ENCODE peak calls at places on chromosome 4, in four cellular contexts. C is astrocyte of the spinal cord, X is EL, L is kidney. S is an unnamed sample.

GRCh38 chr4:183413562-183414200 is 30.8 kb upstream of the CDKN2AIP start:
- DNase-seq in X (no peak), C (no peak), L (no peak), S (no peak)

GRCh38 chr4:185003596-185004351 is 14.5 kb upstream of the HELT start:
- DNase-seq in L (no peak), X (no peak), C (no peak), S (no peak)

GRCh38 chr4:121823505-121824170 is at the start of gene CCNA2:
- DNase-seq in X (peak; percentile 97), C (peak; percentile 98), L (peak; percentile 98), S (peak; percentile 96)

GRCh38 chr4:151940926-151941617 is 180.3 kb upstream of the GATB start:
- DNase-seq in C (no peak), L (no peak), X (no peak), S (no peak)

GRCh38 chr4:74320559-74321118 is 12.4 kb downstream of the EPGN start:
- DNase-seq in X (peak; percentile 70), C (peak; percentile 75), L (no peak), S (peak; percentile 77)

GRCh38 chr4:169207436-169208089 is 63.2 kb downstream of the SH3RF1 start:
- DNase-seq in L (no peak), X (no peak), C (no peak), S (no peak)

GRCh38 chr4:19047481-19047880 is 1025.9 kb upstream of the LCORL start:
- DNase-seq in C (no peak), X (peak; percentile 54), L (no peak), S (no peak)

GRCh38 chr4:15665738-15666365 is 10.7 kb upstream of the FBXL5 start:
- DNase-seq in L (no peak), C (no peak), X (peak; percentile 61), S (peak; percentile 53)

GRCh38 chr4:4270529-4270928 is 19.4 kb downstream of the LYAR start:
- DNase-seq in X (peak; percentile 9), L (no peak), C (no peak), S (no peak)

GRCh38 chr4:81622474-81623198 is 150.9 kb upstream of the RASGEF1B start:
- DNase-seq in C (no peak), X (no peak), L (no peak), S (no peak)

GRCh38 chr4:152590179-152591031 is 54.5 kb upstream of the FBXW7 start:
- DNase-seq in C (peak; percentile 90), X (peak; percentile 97), L (no peak), S (peak; percentile 56)

GRCh38 chr4:176838611-176839411 is 46.1 kb upstream of the VEGFC start:
- DNase-seq in L (no peak), X (peak; percentile 80), C (peak; percentile 68), S (peak; percentile 88)

GRCh38 chr4:153374471-153374870 is 30.0 kb downstream of the MND1 start:
- DNase-seq in L (no peak), X (no peak), C (no peak), S (peak; percentile 2)

GRCh38 chr4:100497729-100498250 is 20.0 kb downstream of the EMCN start:
- DNase-seq in L (no peak), C (peak; percentile 25), X (peak; percentile 9), S (no peak)

GRCh38 chr4:126851391-126851790 is 781.4 kb upstream of the INTU start:
- DNase-seq in C (peak; percentile 61), X (peak; percentile 27), L (no peak), S (peak; percentile 71)

GRCh38 chr4:141346144-141346543 is 125.4 kb downstream of the ZNF330 start:
- DNase-seq in X (peak; percentile 64), C (peak; percentile 75), L (no peak), S (peak; percentile 36)

GRCh38 chr4:100428051-100428450 is 89.8 kb downstream of the EMCN start:
- DNase-seq in C (peak; percentile 76), L (no peak), X (peak; percentile 35), S (peak; percentile 33)

GRCh38 chr4:39337841-39338240 is 28.3 kb downstream of the RFC1 start:
- DNase-seq in C (no peak), X (no peak), L (no peak), S (no peak)

GRCh38 chr4:2334826-2335728 is 73.2 kb upstream of the MXD4 start:
- DNase-seq in L (peak; percentile 59), C (no peak), X (no peak), S (no peak)

S was measured in RPMI7951.